ENCODE peak calls at places on chromosome 20, in four cellular contexts. P, X, C and S are unnamed samples.

GRCh38 chr20:30376767-30377658 is 880.5 kb upstream of the DEFB115 start:
- DNase-seq in P (peak; percentile 74), X (no peak), C (peak; percentile 91), S (peak; percentile 92)

GRCh38 chr20:24479595-24479994 is 10.2 kb downstream of the SYNDIG1 start:
- DNase-seq in P (no peak), X (no peak), C (no peak), S (peak; percentile 29)

GRCh38 chr20:1227121-1227582 is 1.3 kb downstream of the RAD21L1 start:
- DNase-seq in P (no peak), X (no peak), C (no peak), S (no peak)

GRCh38 chr20:62800314-62801259 is 4.0 kb upstream of the OGFR start:
- DNase-seq in P (no peak), X (no peak), C (no peak), S (no peak)

GRCh38 chr20:34127787-34128186 is 15.7 kb upstream of the EIF2S2 start:
- DNase-seq in P (no peak), X (no peak), C (no peak), S (no peak)

GRCh38 chr20:23246682-23247664 is 103.6 kb upstream of the NXT1 start:
- DNase-seq in P (no peak), X (no peak), C (no peak), S (no peak)

GRCh38 chr20:16220826-16221225 is 352.4 kb downstream of the KIF16B start:
- DNase-seq in P (no peak), X (no peak), C (no peak), S (no peak)

GRCh38 chr20:32036716-32037355 is 15.2 kb upstream of the HCK start:
- DNase-seq in P (peak; percentile 60), X (no peak), C (no peak), S (no peak)

GRCh38 chr20:57652865-57653545 is 32.8 kb upstream of the ZBP1 start:
- DNase-seq in P (no peak), X (no peak), C (peak; percentile 9), S (peak; percentile 1)

GRCh38 chr20:4563534-4563933 is 158.2 kb upstream of the PRND start:
- DNase-seq in P (peak; percentile 75), X (peak; percentile 29), C (no peak), S (peak; percentile 56)

GRCh38 chr20:53129557-53129956 is 157.4 kb downstream of the TSHZ2 start:
- DNase-seq in P (peak; percentile 76), X (no peak), C (no peak), S (no peak)

GRCh38 chr20:57990396-57990987 is 238.0 kb downstream of the ANKRD60 start:
- DNase-seq in P (peak; percentile 86), X (no peak), C (no peak), S (no peak)

GRCh38 chr20:31679357-31680285 is 41.9 kb downstream of the COX4I2 start:
- DNase-seq in P (no peak), X (no peak), C (no peak), S (no peak)

GRCh38 chr20:9087531-9088217 is 18.8 kb downstream of the PLCB4 start:
- DNase-seq in P (no peak), X (no peak), C (no peak), S (no peak)

GRCh38 chr20:50003253-50003656 is 20.5 kb downstream of the SNAI1 start:
- DNase-seq in P (peak; percentile 87), X (no peak), C (no peak), S (no peak)

GRCh38 chr20:61588356-61589054 is 336.4 kb downstream of the CDH4 start:
- DNase-seq in P (peak; percentile 54), X (no peak), C (no peak), S (no peak)

GRCh38 chr20:58651823-58652605 is 931 bp downstream of the STX16 start:
- DNase-seq in P (peak; percentile 71), X (no peak), C (peak; percentile 77), S (peak; percentile 19)

GRCh38 chr20:52425253-52425652 is 233.7 kb upstream of the ZFP64 start:
- DNase-seq in P (peak; percentile 73), X (no peak), C (no peak), S (no peak)

GRCh38 chr20:24745206-24745605 is 203.9 kb upstream of the CST7 start:
- DNase-seq in P (no peak), X (no peak), C (no peak), S (no peak)

DNA sequence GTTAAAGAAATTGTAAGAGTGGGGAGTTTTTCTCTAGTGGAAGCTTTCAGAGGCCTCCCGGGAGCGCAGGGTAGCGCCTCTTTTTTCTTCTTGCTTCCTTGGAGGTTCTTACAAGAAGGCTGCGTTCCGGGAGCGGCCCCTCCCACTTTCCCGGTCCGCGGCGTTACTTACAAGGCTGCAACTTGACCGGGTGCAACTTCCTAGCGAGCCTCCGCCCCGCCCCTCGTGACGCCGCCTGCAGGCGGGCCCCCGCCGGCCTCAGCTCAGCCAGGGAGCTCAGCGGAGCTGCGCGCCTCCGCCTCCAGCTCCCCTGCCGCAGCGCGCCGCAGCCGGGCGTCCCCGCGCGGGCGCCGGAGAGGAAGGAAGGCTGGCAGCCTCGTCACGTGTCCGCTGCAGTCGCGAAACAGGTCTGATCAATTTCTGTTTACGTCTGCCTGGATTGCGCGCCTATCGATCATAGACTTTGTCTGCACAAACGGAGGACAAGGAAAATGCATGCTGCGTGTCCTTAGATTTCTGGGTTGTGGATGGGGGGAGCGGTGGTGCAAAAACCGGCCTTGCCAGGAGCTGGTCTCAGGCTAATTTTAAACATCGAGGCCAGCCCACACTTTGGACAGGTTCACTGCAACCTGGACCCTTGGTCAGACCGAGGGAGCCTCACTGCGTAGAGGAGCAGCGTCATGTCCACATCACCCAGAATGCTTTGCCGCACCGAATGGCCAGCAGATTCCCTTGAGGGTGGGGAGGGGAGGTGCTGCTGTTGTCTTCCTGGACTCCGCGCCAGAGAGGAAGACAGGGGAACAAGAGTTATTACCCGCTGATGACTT is at the start of the genes FAM217B and PPP1R3D:
- DNase-seq in P (peak; percentile 98), X (peak; percentile 91), C (peak; percentile 84), S (peak; percentile 95)
- TF ChIP-seq CTCF in P (no peak), X (peak; percentile 33), C (no peak), S (peak; percentile 27)

GRCh38 chr20:63934271-63935068 is 21.7 kb downstream of the UCKL1 start:
- DNase-seq in P (no peak), X (no peak), C (no peak), S (peak; percentile 54)
- TF ChIP-seq CTCF in P (no peak), X (peak; percentile 48), C (no peak), S (peak; percentile 56)

DNA sequence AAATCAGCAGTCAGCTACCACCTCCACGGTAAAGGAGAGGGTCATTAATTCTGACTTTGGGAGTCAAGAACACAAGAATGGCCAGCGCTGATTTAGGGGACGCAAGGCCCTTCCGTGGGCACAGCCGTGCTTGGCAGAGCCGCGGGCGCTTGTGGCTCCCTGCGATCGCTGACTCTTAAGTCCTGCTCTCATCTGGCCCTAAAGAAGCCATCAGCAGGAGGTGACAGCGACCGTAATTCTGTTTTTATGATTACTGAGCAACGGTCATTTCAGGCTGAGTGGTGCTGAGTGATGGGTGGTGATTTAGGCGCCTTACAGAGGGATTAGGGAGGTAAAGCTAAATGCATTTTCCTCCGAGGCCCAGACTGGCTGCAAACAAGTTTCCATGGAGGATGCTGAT is 364.6 kb upstream of the SULF2 start:
- DNase-seq in P (no peak), X (no peak), C (no peak), S (no peak)
- TF ChIP-seq CTCF in P (no peak), X (no peak), C (no peak), S (no peak)

GRCh38 chr20:37901667-37902503 is 1.0 kb upstream of the VSTM2L start:
- DNase-seq in P (peak; percentile 69), X (peak; percentile 33), C (no peak), S (peak; percentile 38)

GRCh38 chr20:37904845-37905244 is 1.9 kb downstream of the VSTM2L start:
- DNase-seq in P (no peak), X (no peak), C (no peak), S (no peak)

GRCh38 chr20:37904008-37904675 is 1.2 kb downstream of the VSTM2L start:
- DNase-seq in P (no peak), X (no peak), C (no peak), S (no peak)

GRCh38 chr20:37902504-37903313 is at the start of gene VSTM2L:
- DNase-seq in P (peak; percentile 78), X (no peak), C (no peak), S (peak; percentile 42)

DNA sequence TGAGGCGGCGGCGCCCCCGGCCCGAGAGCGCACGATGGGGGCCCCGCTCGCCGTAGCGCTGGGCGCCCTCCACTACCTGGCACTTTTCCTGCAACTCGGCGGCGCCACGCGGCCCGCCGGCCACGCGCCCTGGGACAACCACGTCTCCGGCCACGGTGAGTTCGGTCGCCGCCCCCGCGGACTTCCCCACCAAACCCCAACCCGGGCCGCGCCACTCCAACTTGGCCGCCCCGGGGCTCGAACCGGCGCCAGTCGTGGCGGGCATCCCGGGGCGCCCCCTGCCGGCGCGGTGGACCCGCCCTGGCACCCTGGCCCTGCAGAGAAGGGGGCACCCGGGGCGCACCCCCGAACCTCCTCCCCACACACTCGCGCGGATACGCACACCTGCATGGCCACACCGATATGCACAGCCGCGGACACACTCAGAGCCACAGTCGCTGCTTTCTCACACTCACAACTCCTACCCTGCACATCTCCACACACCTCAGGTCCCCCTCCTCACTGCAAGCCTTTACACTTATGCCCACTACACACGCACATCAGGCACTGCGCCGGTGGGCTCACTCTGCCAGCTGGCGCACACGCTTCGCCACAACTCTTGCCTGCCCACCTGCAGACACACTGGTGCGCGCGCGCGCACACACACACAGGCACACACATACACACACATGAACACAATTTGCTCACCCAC is 535 bp downstream of the VSTM2L start:
- DNase-seq in P (no peak), X (no peak), C (no peak), S (peak; percentile 23)
- TF ChIP-seq CTCF in P (peak; percentile 6), X (peak; percentile 46), C (no peak), S (peak; percentile 59)

GRCh38 chr20:45100563-45101245 is at the start of gene KCNS1:
- DNase-seq in P (no peak), X (peak; percentile 53), C (no peak), S (peak; percentile 59)
- TF ChIP-seq CTCF in P (no peak), X (peak; percentile 19), C (no peak), S (no peak)

DNA sequence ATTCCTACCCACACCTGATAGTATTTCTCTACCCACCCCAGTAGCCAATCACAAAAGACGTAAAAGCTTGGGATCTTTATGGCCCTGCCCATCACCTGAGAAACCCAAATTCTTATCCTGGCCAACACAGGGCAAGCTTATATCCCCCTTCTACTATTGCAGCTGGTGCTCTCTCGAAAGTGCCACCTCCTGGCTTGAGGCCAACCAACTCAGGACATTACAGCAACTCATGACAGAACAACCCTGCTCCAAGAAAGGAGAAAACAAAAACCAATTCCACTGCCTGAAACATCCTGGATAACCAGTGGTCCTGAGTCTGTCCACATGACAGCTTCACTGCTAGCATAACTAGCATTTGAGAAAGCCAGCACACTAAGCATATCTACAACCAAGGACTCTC is 97.9 kb downstream of the CFAP61 start:
- DNase-seq in P (no peak), X (no peak), C (no peak), S (no peak)
- TF ChIP-seq CTCF in P (no peak), X (no peak), C (no peak), S (no peak)